ENCODE peak calls at places on chromosomes 11 and 22, in ten cellular contexts. U, A, D, B, T, V, E, P, G and Q are unnamed samples.

GRCh38 chr11:115154355-115154736 is 349.9 kb downstream of the CADM1 start:
- DNase-seq in A (no peak), D (no peak), U (no peak), B (no peak), P (no peak), T (no peak), E (no peak), V (no peak), G (no peak), Q (no peak)

GRCh38 chr11:17927643-17928343 is 85.1 kb downstream of the SERGEF start:
- DNase-seq in U (no peak), V (no peak), D (peak; percentile 28), E (no peak), B (no peak), P (no peak), A (no peak), T (peak; percentile 96), G (no peak), Q (no peak)

GRCh38 chr11:64245401-64245796 is 1.3 kb downstream of the PPP1R14B start:
- DNase-seq in E (no peak), G (no peak), B (peak; percentile 66), V (peak; percentile 64), P (no peak), U (no peak), D (no peak), A (no peak), T (peak; percentile 53), Q (no peak)

GRCh38 chr11:44629732-44630345 is 64.4 kb downstream of the CD82 start:
- DNase-seq in U (peak; percentile 3), V (peak; percentile 39), P (no peak), D (no peak), T (no peak), B (no peak), G (no peak), A (no peak), E (no peak), Q (peak; percentile 6)

GRCh38 chr11:74195828-74196227 is 24.7 kb downstream of the PPME1 start:
- DNase-seq in U (no peak), P (no peak), A (no peak), V (no peak), D (peak; percentile 3), T (peak; percentile 11), B (no peak), G (no peak), E (no peak), Q (no peak)

GRCh38 chr22:20905415-20906386 is 11.5 kb upstream of the CRKL start:
- DNase-seq in B (no peak), A (no peak), G (peak; percentile 4), E (no peak), P (no peak), D (no peak), V (no peak), T (peak; percentile 52), U (no peak), Q (no peak)

GRCh38 chr11:17734418-17734911 is at the start of gene KCNC1:
- DNase-seq in P (peak; percentile 56), U (no peak), V (peak; percentile 26), E (no peak), T (peak; percentile 72), G (peak; percentile 71), D (no peak), A (no peak), B (peak; percentile 37), Q (no peak)

GRCh38 chr11:35812850-35813249 is 131.0 kb upstream of the LDLRAD3 start:
- DNase-seq in U (no peak), A (no peak), D (no peak), B (no peak), T (no peak), E (no peak), G (no peak), P (no peak), V (no peak), Q (no peak)

GRCh38 chr11:96278039-96278897 is 64.7 kb downstream of the MAML2 start:
- DNase-seq in P (no peak), U (no peak), A (no peak), D (no peak), T (peak; percentile 62), V (no peak), G (no peak), E (no peak), B (no peak), Q (no peak)

GRCh38 chr11:61752925-61753551 is 602 bp downstream of the MYRF start:
- DNase-seq in B (no peak), V (no peak), E (no peak), T (no peak), D (no peak), P (no peak), A (no peak), U (no peak), G (no peak), Q (no peak)

GRCh38 chr22:29266564-29267461 is 968 bp downstream of the RHBDD3 start:
- DNase-seq in A (no peak), E (no peak), V (no peak), U (no peak), B (no peak), P (no peak), D (no peak), G (no peak), T (peak; percentile 35), Q (no peak)

GRCh38 chr11:57801185-57801490 is 39.5 kb downstream of the CTNND1 start:
- DNase-seq in A (no peak), E (no peak), U (no peak), V (no peak), D (no peak), B (no peak), P (no peak), T (no peak), G (no peak), Q (no peak)

GRCh38 chr11:86245369-86246292 is 1.1 kb downstream of the EED start:
- DNase-seq in P (peak; percentile 38), D (no peak), V (no peak), U (no peak), A (no peak), E (peak; percentile 17), G (no peak), B (peak; percentile 39), T (peak; percentile 34), Q (no peak)

GRCh38 chr11:30889116-30889765 is 303.1 kb upstream of the MPPED2 start:
- DNase-seq in U (no peak), D (no peak), V (no peak), G (no peak), A (no peak), P (no peak), B (no peak), E (no peak), T (no peak), Q (no peak)

GRCh38 chr11:47552086-47552580 is 799 bp downstream of the CELF1 start:
- DNase-seq in V (no peak), B (peak; percentile 35), E (no peak), G (peak; percentile 83), A (no peak), T (peak; percentile 49), D (peak; percentile 26), U (no peak), P (peak; percentile 51), Q (no peak)

GRCh38 chr11:87926250-87926970 is 248.8 kb downstream of the RAB38 start:
- DNase-seq in P (peak; percentile 43), D (peak; percentile 68), B (no peak), U (no peak), A (no peak), E (no peak), V (no peak), G (no peak), T (peak; percentile 75), Q (no peak)

DNA sequence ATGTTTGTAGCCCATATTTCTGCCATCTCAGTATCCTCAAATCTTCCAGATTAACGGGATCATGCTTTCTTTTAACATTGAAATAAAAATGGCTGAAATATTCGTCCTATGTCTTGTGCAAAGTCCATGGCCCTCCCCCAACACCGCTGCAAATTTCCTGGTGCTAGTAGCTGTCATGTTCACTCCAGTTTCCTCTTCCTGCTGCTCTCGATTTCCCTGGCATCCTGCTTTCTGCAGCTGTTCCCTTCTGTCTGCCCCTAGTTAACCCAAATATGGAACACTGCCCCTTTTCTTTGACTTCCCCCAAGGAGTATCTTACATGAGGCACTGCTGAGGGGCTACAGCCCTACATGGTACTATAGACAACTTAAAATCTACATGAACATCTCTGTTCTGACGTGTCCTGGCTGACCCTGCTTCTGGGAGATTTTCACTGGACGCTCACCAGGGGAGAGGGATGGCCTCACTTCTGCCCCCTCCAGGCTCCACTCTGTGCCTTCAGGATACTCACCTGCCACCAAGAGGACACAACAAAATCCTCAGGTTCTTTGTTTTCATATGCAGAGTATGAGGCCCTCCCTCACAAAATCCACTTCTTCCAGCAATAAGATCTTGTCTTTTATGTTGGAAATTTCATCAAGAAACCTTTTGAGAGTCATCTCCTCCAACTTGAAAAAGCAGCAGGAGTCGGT is 29.4 kb upstream of the SCUBE2 start:
- DNase-seq in D (no peak), T (no peak), A (no peak), V (no peak), G (no peak), P (peak; percentile 85), U (no peak), B (no peak), E (no peak), Q (no peak)
- TF ChIP-seq CTCF in D (peak; percentile 30), T (peak; percentile 10), A (no peak), V (no peak), G (no peak), P (peak; percentile 87), U (no peak), B (peak; percentile 18), E (no peak), Q (no peak)

DNA sequence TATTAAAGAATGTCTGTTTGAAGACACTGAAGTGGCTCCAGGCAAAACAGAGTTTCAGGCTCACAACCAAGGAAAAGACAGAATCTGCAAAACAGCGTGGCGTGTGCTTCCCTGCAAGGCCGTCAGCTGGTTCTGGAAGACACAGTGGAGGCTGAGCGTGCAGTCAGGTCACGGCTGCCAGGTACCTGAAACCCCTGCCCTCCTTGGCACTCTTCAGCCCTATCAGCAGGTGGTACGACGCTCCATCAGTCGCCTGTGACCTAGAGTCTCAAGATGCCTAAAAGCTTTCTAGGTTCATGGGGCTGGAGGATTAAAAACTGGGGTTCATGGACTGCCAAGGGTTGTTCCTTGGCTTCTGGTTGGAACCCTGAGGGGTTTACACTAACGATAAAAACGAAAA is 65.9 kb downstream of the TRMU start:
- DNase-seq in A (no peak), D (no peak), U (no peak), T (no peak), E (no peak), P (no peak), G (peak; percentile 46), B (no peak), V (no peak), Q (no peak)
- TF ChIP-seq CTCF in A (no peak), D (no peak), U (no peak), T (no peak), E (no peak), P (no peak), G (no peak), B (no peak), V (no peak), Q (no peak)

GRCh38 chr11:3022300-3022967 is 30.3 kb upstream of the NAP1L4 start:
- DNase-seq in E (no peak), D (peak; percentile 58), U (peak; percentile 54), P (no peak), G (peak; percentile 41), T (peak; percentile 85), A (no peak), V (no peak), B (no peak), Q (no peak)
- TF ChIP-seq CTCF in E (no peak), D (no peak), U (no peak), P (no peak), G (no peak), T (no peak), A (no peak), V (no peak), B (no peak), Q (no peak)

GRCh38 chr11:77047007-77047927 is 13.1 kb downstream of the B3GNT6 start:
- DNase-seq in E (peak; percentile 90), P (peak; percentile 81), B (peak; percentile 81), A (peak; percentile 46), V (peak; percentile 66), D (peak; percentile 93), T (peak; percentile 91), G (no peak), U (peak; percentile 73), Q (no peak)
- TF ChIP-seq CTCF in E (no peak), P (peak; percentile 81), B (peak; percentile 57), A (peak; percentile 72), V (peak; percentile 78), D (peak; percentile 85), T (peak; percentile 62), G (peak; percentile 79), U (peak; percentile 66), Q (peak; percentile 32)